ENCODE peak calls at places on chromosome 11, in eight cellular contexts. I is astrocyte of the cerebellum, P is lower lobe of right lung, W is K562, N is psoas muscle, C is AG09309, Y is uterus, Z is cardiac muscle cell. E is an unnamed sample.

GRCh38 chr11:2928605-2929510 is at the start of gene PHLDA2:
- DNase-seq in W (peak), C (no peak), P (peak), Z (peak), Y (no peak), I (no peak), N (peak), E (peak)

GRCh38 chr11:76025817-76026216 is 180.5 kb downstream of the WNT11 start:
- DNase-seq in Y (no peak), W (no peak), C (no peak), P (no peak), N (no peak), Z (no peak), I (no peak), E (no peak)

GRCh38 chr11:103397369-103397768 is 288.1 kb downstream of the DYNC2H1 start:
- DNase-seq in C (no peak), Z (no peak), I (no peak), Y (no peak), W (no peak), N (no peak), P (no peak), E (no peak)

GRCh38 chr11:127056338-127056971 is 55.9 kb upstream of the KIRREL3 start:
- DNase-seq in I (no peak), Y (no peak), P (no peak), W (peak), C (no peak), N (no peak), Z (no peak), E (no peak)

GRCh38 chr11:57213282-57214086 is 23.6 kb downstream of the APLNR start:
- DNase-seq in C (no peak), Z (peak), W (no peak), N (no peak), I (peak), Y (no peak), P (no peak), E (peak)

GRCh38 chr11:16191212-16191851 is 165.0 kb downstream of the SOX6 start:
- DNase-seq in I (no peak), Z (no peak), Y (no peak), C (no peak), P (no peak), N (no peak), W (no peak), E (no peak)

GRCh38 chr11:35274909-35275807 is 136.2 kb downstream of the CD44 start:
- DNase-seq in C (no peak), P (peak), Y (no peak), I (no peak), W (no peak), Z (no peak), N (peak), E (peak)

GRCh38 chr11:44563716-44564115 is 1.7 kb upstream of the CD82 start:
- DNase-seq in C (peak), W (no peak), P (no peak), Z (no peak), I (no peak), N (no peak), Y (no peak), E (peak)

GRCh38 chr11:27291954-27292641 is 70.9 kb downstream of the CCDC34 start:
- DNase-seq in C (no peak), I (no peak), N (no peak), W (no peak), Y (no peak), Z (no peak), P (no peak), E (peak)

GRCh38 chr11:2368851-2369180 is 8.3 kb upstream of the CD81 start:
- DNase-seq in I (no peak), W (no peak), N (no peak), C (no peak), Y (no peak), P (no peak), Z (no peak), E (no peak)

GRCh38 chr11:1717745-1718144 is 20.8 kb downstream of the KRTAP5-6 start:
- DNase-seq in C (no peak), I (no peak), Z (no peak), N (no peak), W (no peak), P (no peak), Y (no peak), E (no peak)

GRCh38 chr11:110513521-110514450 is 84.0 kb downstream of the FDX1 start:
- DNase-seq in P (no peak), N (no peak), Z (peak), C (no peak), I (no peak), W (no peak), Y (no peak), E (peak)

GRCh38 chr11:75371930-75372876 is 20.7 kb upstream of the ARRB1 start:
- DNase-seq in P (no peak), C (no peak), Z (peak), I (no peak), W (no peak), N (no peak), Y (no peak), E (peak)

GRCh38 chr11:65380460-65381126 is 1.9 kb downstream of the SLC25A45 start:
- DNase-seq in P (no peak), C (no peak), Z (no peak), W (no peak), N (no peak), I (no peak), Y (no peak), E (no peak)

GRCh38 chr11:129290966-129291365 is 84.7 kb upstream of the BARX2 start:
- DNase-seq in N (no peak), C (no peak), I (no peak), Z (no peak), P (no peak), Y (no peak), W (no peak), E (no peak)

GRCh38 chr11:34314176-34314575 is 43.6 kb downstream of the ABTB2 start:
- DNase-seq in C (no peak), Y (no peak), W (no peak), P (no peak), I (no peak), Z (no peak), N (no peak), E (no peak)

GRCh38 chr11:122509091-122509490 is 146.4 kb upstream of the UBASH3B start:
- DNase-seq in Y (no peak), W (no peak), N (no peak), C (no peak), P (no peak), Z (no peak), I (no peak), E (no peak)

GRCh38 chr11:77171254-77171653 is 43.2 kb downstream of the MYO7A start:
- DNase-seq in P (no peak), C (no peak), I (no peak), Y (no peak), N (no peak), Z (no peak), W (no peak), E (no peak)

GRCh38 chr11:30282289-30282631 is 40.6 kb upstream of the ARL14EP start:
- DNase-seq in I (no peak), C (no peak), N (no peak), P (no peak), Z (no peak), W (no peak), Y (no peak), E (no peak)

GRCh38 chr11:114441921-114442320 is 2.7 kb downstream of the REXO2 start:
- DNase-seq in I (no peak), W (no peak), Z (no peak), Y (no peak), C (no peak), P (no peak), N (no peak), E (peak)

GRCh38 chr11:114440971-114441810 is 1.9 kb downstream of the REXO2 start:
- DNase-seq in I (no peak), Y (no peak), N (no peak), P (no peak), C (no peak), W (no peak), Z (no peak), E (no peak)

GRCh38 chr11:114440121-114440860 is 1.0 kb downstream of the REXO2 start:
- DNase-seq in W (no peak), P (no peak), Z (peak), I (no peak), Y (no peak), C (no peak), N (no peak), E (peak)

GRCh38 chr11:114439229-114440120 is at the start of gene REXO2:
- DNase-seq in W (peak), I (peak), N (peak), Y (peak), C (peak), P (peak), Z (peak), E (peak)

DNA sequence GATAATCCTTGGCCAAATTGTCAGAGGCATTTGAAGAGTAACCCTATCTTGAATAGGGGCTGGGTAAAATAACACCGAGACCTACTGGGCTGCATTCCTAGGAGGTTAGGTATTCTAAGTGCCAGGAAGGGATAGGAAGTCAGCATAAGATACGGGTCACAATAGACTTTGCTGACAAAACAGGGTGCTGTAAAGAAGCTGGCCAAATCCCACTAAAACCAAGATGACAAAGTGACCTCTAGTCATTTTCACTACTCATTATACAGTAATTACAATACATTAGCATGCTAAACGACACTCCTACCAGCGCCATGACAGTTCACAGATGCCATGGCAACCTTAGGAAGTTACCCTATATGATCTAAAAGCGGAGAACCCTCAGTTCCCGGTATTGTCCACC is 964 bp upstream of the REXO2 start:
- DNase-seq in N (no peak), Y (no peak), P (no peak), W (no peak), I (no peak), Z (no peak), C (no peak), E (no peak)
- H3K4me3 ChIP-seq in N (no peak), Y (no peak), P (no peak), W (no peak), I (no peak), Z (no peak), C (no peak), E (no peak)

GRCh38 chr11:118485273-118485672 is 42.0 kb upstream of the TTC36 start:
- DNase-seq in C (no peak), P (no peak), W (peak), N (no peak), I (no peak), Y (no peak), Z (peak), E (no peak)
- TF ChIP-seq CTCF in C (no peak), P (no peak), W (no peak), N (no peak), I (peak), Y (no peak), Z (peak), E (peak)

GRCh38 chr11:124839051-124839971 is 25.9 kb upstream of the ROBO3 start:
- DNase-seq in N (no peak), Z (no peak), I (no peak), Y (no peak), C (no peak), P (no peak), W (peak), E (no peak)
- H3K4me3 ChIP-seq in N (peak), Z (peak), I (peak), Y (peak), C (peak), P (peak), W (no peak), E (peak)

GRCh38 chr11:130549393-130549999 is 101.1 kb downstream of the ADAMTS15 start:
- DNase-seq in P (no peak), I (no peak), N (no peak), C (no peak), Z (no peak), W (no peak), Y (no peak), E (peak)
- TF ChIP-seq CTCF in P (no peak), I (no peak), N (no peak), C (no peak), Z (no peak), W (no peak), Y (no peak), E (no peak)

GRCh38 chr11:87156970-87157369 is 119.2 kb downstream of the TMEM135 start:
- DNase-seq in P (no peak), N (no peak), Z (no peak), C (no peak), Y (no peak), W (no peak), I (no peak), E (no peak)
- H3K4me3 ChIP-seq in P (no peak), N (no peak), Z (no peak), C (no peak), Y (no peak), W (no peak), I (no peak), E (no peak)

E was measured in fibroblast of the aortic adventitia.